ENCODE peak calls at places on chromosomes 4 and X, in seven cellular contexts. N, O, A, M, G, P and S are unnamed samples. For H3K4me1, the result is how much of the 10 kb centered on the place peaks cover.

GRCh38 chr4:177220376-177220775 is 89.3 kb upstream of the NEIL3 start:
- DNase-seq in A (no peak), G (no peak), O (no peak), P (no peak), M (no peak), N (no peak), S (no peak)

GRCh38 chr4:188110036-188110435 is 633 bp upstream of the TRIML2 start:
- DNase-seq in P (no peak), O (no peak), A (no peak), N (peak), M (no peak), G (no peak), S (no peak)

GRCh38 chr4:181264908-181265307 is 978.3 kb upstream of the TENM3 start:
- DNase-seq in N (no peak), M (no peak), A (no peak), O (no peak), G (no peak), P (no peak), S (no peak)

GRCh38 chr4:170093978-170094377 is 4.2 kb upstream of the AADAT start:
- DNase-seq in A (no peak), O (no peak), G (no peak), M (no peak), P (no peak), N (no peak), S (no peak)

GRCh38 chr4:20543131-20543530 is 157.1 kb upstream of the PACRGL start:
- DNase-seq in M (no peak), P (no peak), G (no peak), N (no peak), O (no peak), A (no peak), S (no peak)

GRCh38 chr4:78081541-78081940 is 24.4 kb downstream of the FRAS1 start:
- DNase-seq in O (no peak), M (no peak), G (no peak), N (no peak), A (no peak), P (no peak), S (no peak)

GRCh38 chrX:48451708-48452107 is 18.4 kb downstream of the SLC38A5 start:
- DNase-seq in N (no peak), M (no peak), P (no peak), G (no peak), O (no peak), A (no peak), S (no peak)

GRCh38 chr4:101114936-101115372 is 232.4 kb downstream of the PPP3CA start:
- DNase-seq in M (no peak), G (peak), P (no peak), N (peak), O (no peak), A (no peak), S (no peak)

GRCh38 chr4:122766950-122767349 is 34.4 kb downstream of the BBS12 start:
- DNase-seq in O (no peak), N (no peak), P (no peak), G (no peak), M (no peak), A (no peak), S (peak)

GRCh38 chrX:47452112-47452511 is 30.9 kb downstream of the ZNF41 start:
- DNase-seq in N (no peak), M (no peak), A (no peak), O (no peak), G (no peak), P (no peak), S (no peak)

GRCh38 chr4:101277661-101278060 is 69.7 kb downstream of the PPP3CA start:
- DNase-seq in M (no peak), A (no peak), G (no peak), O (no peak), N (no peak), P (no peak), S (no peak)

GRCh38 chr4:147539959-147540358 is 59.1 kb downstream of the EDNRA start:
- DNase-seq in G (no peak), A (no peak), P (no peak), N (no peak), O (no peak), M (no peak), S (no peak)

GRCh38 chr4:130210871-130211270 is 1114.9 kb downstream of the C4orf33 start:
- DNase-seq in N (peak), G (peak), O (no peak), A (no peak), P (no peak), M (no peak), S (no peak)

GRCh38 chrX:104335765-104336164 is 81.0 kb upstream of the ESX1 start:
- DNase-seq in A (no peak), N (peak), M (no peak), G (no peak), P (no peak), O (no peak), S (no peak)

GRCh38 chr4:119261986-119262385 is 49.5 kb downstream of the USP53 start:
- DNase-seq in G (no peak), O (no peak), A (no peak), M (no peak), N (no peak), P (no peak), S (no peak)

GRCh38 chr4:40607224-40607623 is 22.4 kb downstream of the RBM47 start:
- DNase-seq in N (no peak), P (no peak), O (no peak), M (no peak), A (no peak), G (no peak), S (no peak)

GRCh38 chrX:2264179-2265030 is 236.4 kb downstream of the DHRSX start:
- DNase-seq in A (no peak), G (no peak), N (no peak), M (peak), P (no peak), O (no peak), S (no peak)

GRCh38 chr4:165328708-165329107 is 1.2 kb downstream of the MSMO1 start:
- DNase-seq in P (no peak), O (no peak), N (no peak), G (no peak), M (no peak), A (no peak), S (peak)

GRCh38 chr4:85595796-85596559 is 121.0 kb downstream of the ARHGAP24 start:
- DNase-seq in M (no peak), O (no peak), N (no peak), A (no peak), P (no peak), G (no peak), S (no peak)

GRCh38 chr4:176780995-176781738 is 11.6 kb downstream of the VEGFC start:
- DNase-seq in A (no peak), P (no peak), G (no peak), N (peak), M (no peak), O (no peak), S (no peak)

GRCh38 chr4:31737419-31737818 is 1017.2 kb downstream of the PCDH7 start:
- DNase-seq in P (no peak), O (no peak), A (no peak), G (no peak), M (no peak), N (no peak), S (no peak)

GRCh38 chr4:72568959-72569718 is at the start of gene ADAMTS3:
- DNase-seq in A (peak), O (no peak), M (peak), G (no peak), P (peak), N (peak), S (peak)

GRCh38 chr4:168995537-168996295 is 14.3 kb downstream of the CBR4 start:
- DNase-seq in O (no peak), A (no peak), P (no peak), G (no peak), M (no peak), N (peak), S (no peak)

GRCh38 chrX:131729295-131729694 is 185.4 kb downstream of the OR13H1 start:
- DNase-seq in M (peak), O (no peak), P (no peak), N (peak), G (no peak), A (no peak), S (peak)

GRCh38 chrX:49155900-49156837 is 6.4 kb upstream of the MAGIX start:
- DNase-seq in P (peak), O (peak), M (peak), A (peak), G (peak), N (peak), S (peak)

GRCh38 chrX:154516655-154517100 is 646 bp upstream of the FAM3A start:
- DNase-seq in M (no peak), G (no peak), O (no peak), P (no peak), A (no peak), N (no peak), S (no peak)

GRCh38 chr4:76459291-76459723 is 24.3 kb downstream of the SHROOM3 start:
- DNase-seq in O (no peak), G (peak), M (no peak), A (no peak), P (no peak), N (peak), S (no peak)

GRCh38 chr4:78704981-78705757 is 71.0 kb upstream of the BMP2K start:
- DNase-seq in M (no peak), N (peak), O (no peak), G (no peak), P (no peak), A (no peak), S (no peak)

GRCh38 chrX:39795591-39795990 is 302.2 kb downstream of the BCOR start:
- DNase-seq in G (no peak), A (no peak), M (no peak), O (no peak), P (no peak), N (no peak), S (no peak)

GRCh38 chr4:87896020-87896621 is 63.4 kb downstream of the MEPE start:
- DNase-seq in A (no peak), N (peak), O (no peak), G (peak), M (no peak), P (no peak), S (no peak)

GRCh38 chr4:122576261-122577188 is 44.3 kb downstream of the IL21 start:
- DNase-seq in A (no peak), O (no peak), N (peak), M (no peak), P (peak), G (peak), S (no peak)

GRCh38 chr4:159881158-159881557 is 778.3 kb downstream of the RAPGEF2 start:
- DNase-seq in P (no peak), M (no peak), G (no peak), O (no peak), N (no peak), A (no peak), S (no peak)

GRCh38 chr4:791866-792630 is 33.9 kb downstream of the CPLX1 start:
- DNase-seq in O (peak), P (peak), N (no peak), G (no peak), A (no peak), M (no peak), S (no peak)

GRCh38 chr4:6062133-6062532 is 43.9 kb upstream of the C4orf50 start:
- DNase-seq in A (no peak), G (no peak), N (no peak), O (no peak), M (peak), P (no peak), S (no peak)

GRCh38 chr4:183438458-183439113 is 5.8 kb upstream of the CDKN2AIP start:
- DNase-seq in A (no peak), O (no peak), M (no peak), G (peak), N (peak), P (peak), S (no peak)
- TF ChIP-seq POLR2A in A (no peak), O (no peak), M (no peak), G (no peak), N (no peak), P (no peak), S (no peak)

DNA sequence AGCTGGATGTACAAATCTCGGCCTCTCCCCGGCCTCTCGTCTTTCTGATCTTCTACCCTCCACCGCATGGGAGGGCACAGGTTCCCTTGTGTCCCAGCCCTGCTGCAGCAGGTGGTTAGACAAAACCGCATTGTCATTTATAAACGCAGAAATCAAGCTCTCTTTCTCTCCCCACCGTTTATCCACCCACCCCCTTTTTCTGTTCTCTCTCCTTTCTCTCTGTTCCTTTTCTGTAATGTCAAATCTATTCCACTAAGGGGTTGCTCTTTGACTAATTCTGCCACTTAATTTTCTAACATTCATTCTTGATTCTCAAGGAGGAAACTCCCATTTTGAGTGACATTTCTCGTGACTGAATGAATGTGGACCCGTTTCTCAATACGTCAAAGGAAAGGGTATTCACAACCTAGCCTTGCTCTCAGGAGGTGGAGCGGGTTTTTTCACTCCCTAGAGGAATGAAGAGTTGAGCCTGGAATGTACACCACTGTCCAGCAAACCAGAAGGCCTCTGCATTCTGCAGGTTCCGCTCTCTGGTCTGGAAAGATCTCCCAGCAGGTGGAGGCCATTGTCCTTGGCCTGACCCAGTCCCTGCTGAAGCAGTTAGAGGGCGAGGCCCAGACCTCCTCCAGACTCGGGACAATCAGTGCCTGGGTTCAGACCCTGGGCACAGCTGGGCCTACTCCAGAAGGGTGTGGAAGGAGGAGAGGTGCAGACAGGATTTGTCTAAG is 70.9 kb upstream of the ENPP6 start:
- DNase-seq in P (peak), O (no peak), G (no peak), N (no peak), M (no peak), A (no peak), S (no peak)
- H3K4me1 ChIP-seq in P (under half), O (under half), G (under half), N (under half), M (under half), A (under half), S (under half)

DNA sequence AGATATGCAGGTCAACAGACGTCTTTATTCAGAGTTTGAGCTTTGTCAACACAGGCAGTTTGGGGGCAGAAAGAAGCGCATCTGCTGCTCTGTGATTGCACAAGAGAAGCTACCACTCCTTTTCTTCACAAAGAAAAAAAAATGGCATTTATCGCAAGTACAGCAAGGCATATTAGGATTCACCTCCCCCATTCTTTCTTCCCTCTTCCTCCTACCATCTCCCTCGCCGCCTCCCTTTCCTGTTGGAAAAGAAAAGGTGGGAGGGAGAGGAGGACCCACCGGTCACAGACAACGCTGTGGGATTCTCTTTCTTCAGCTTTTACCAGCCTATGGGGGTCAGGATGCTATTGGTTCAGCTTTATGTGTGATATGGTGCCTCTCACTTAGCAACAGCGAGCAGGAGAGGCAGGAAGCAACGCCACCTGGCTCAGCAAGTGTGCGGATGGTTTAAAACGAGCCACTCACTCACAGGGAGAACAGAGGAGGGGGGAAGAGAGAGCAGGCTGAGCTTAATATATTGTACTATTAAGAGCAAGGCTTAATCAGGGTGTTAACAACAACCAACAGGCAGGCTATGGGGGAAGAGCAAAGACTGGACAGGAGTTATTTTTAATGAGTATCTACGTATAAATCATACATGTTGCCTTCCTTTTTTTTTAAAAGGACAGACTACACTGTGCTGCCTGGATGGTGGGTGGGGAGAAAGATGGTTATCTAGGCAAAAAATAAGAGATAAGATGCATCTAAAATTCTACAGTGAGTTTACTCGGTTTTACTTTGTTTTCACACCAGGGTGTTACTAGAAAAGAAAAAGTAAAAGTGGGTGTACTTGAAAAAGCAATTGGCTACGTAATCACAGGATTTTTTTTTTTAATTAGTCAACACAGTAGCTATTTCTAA is 104.7 kb downstream of the MAML3 start:
- DNase-seq in P (peak), O (no peak), M (peak), A (no peak), G (no peak), N (peak), S (peak)
- TF ChIP-seq POLR2A in P (no peak), O (no peak), M (no peak), A (no peak), G (no peak), N (peak), S (no peak)

GRCh38 chr4:128635939-128636551 is 173.5 kb upstream of the JADE1 start:
- DNase-seq in M (no peak), P (no peak), O (no peak), A (no peak), G (no peak), N (no peak), S (no peak)
- H3K4me1 ChIP-seq in M (under half), P (under half), O (under half), A (under half), G (under half), N (under half), S (under half)